ENCODE peak calls at places on chromosomes 3 and 15, in six cellular contexts. N is transverse colon, O is lower lobe of right lung, U is HepG2, W is brain microvascular endothelial cell, A is adrenal gland. D is an unnamed sample.

GRCh38 chr15:45254405-45255293 is 2.6 kb downstream of the SLC28A2 start:
- DNase-seq in N (no peak), O (no peak), U (no peak), W (peak; percentile 3), A (no peak), D (no peak)

GRCh38 chr15:94231728-94232086 is 346 bp downstream of the MCTP2 start:
- DNase-seq in N (peak; percentile 49), O (no peak), U (peak; percentile 7), W (no peak), A (no peak), D (no peak)

GRCh38 chr15:43153269-43153668 is 19.9 kb downstream of the TMEM62 start:
- DNase-seq in N (no peak), O (no peak), U (no peak), W (no peak), A (no peak), D (no peak)

GRCh38 chr3:10563396-10563795 is 58.0 kb upstream of the ATP2B2 start:
- DNase-seq in N (no peak), O (no peak), U (no peak), W (no peak), A (no peak), D (no peak)

GRCh38 chr15:89803941-89804800 is 10.5 kb downstream of the ANPEP start:
- DNase-seq in N (no peak), O (peak; percentile 42), U (no peak), W (no peak), A (no peak), D (no peak)

GRCh38 chr3:98521897-98522537 is 685 bp downstream of the CLDND1 start:
- DNase-seq in N (peak; percentile 58), O (peak; percentile 44), U (peak; percentile 32), W (peak; percentile 62), A (peak; percentile 78), D (peak; percentile 55)

GRCh38 chr15:67533873-67534272 is 8.6 kb upstream of the MAP2K5 start:
- DNase-seq in N (no peak), O (no peak), U (no peak), W (no peak), A (no peak), D (no peak)

GRCh38 chr15:49831206-49831965 is 210.5 kb downstream of the DTWD1 start:
- DNase-seq in N (no peak), O (no peak), U (no peak), W (peak; percentile 96), A (peak; percentile 51), D (no peak)

GRCh38 chr15:93088200-93088980 is 621 bp downstream of the RGMA start:
- DNase-seq in N (no peak), O (no peak), U (no peak), W (no peak), A (no peak), D (no peak)

GRCh38 chr3:160126761-160127160 is 98.5 kb upstream of the C3orf80 start:
- DNase-seq in N (no peak), O (no peak), U (no peak), W (no peak), A (no peak), D (no peak)

GRCh38 chr15:97759363-97759762 is 201.1 kb upstream of the ARRDC4 start:
- DNase-seq in N (no peak), O (no peak), U (no peak), W (peak; percentile 94), A (no peak), D (no peak)

GRCh38 chr3:45055411-45056143 is 29.5 kb downstream of the CLEC3B start:
- DNase-seq in N (no peak), O (no peak), U (peak; percentile 65), W (no peak), A (no peak), D (no peak)

GRCh38 chr3:45236964-45237363 is 10.9 kb upstream of the TMEM158 start:
- DNase-seq in N (no peak), O (no peak), U (no peak), W (no peak), A (no peak), D (no peak)

GRCh38 chr3:115627180-115628074 is 4.1 kb downstream of the GAP43 start:
- DNase-seq in N (no peak), O (no peak), U (no peak), W (no peak), A (no peak), D (no peak)

GRCh38 chr3:115626711-115627110 is 3.4 kb downstream of the GAP43 start:
- DNase-seq in N (no peak), O (no peak), U (no peak), W (no peak), A (no peak), D (no peak)

GRCh38 chr3:115624898-115625297 is 1.6 kb downstream of the GAP43 start:
- DNase-seq in N (no peak), O (no peak), U (no peak), W (no peak), A (no peak), D (no peak)

GRCh38 chr3:115624029-115624645 is 827 bp downstream of the GAP43 start:
- DNase-seq in N (no peak), O (no peak), U (no peak), W (no peak), A (no peak), D (no peak)

DNA sequence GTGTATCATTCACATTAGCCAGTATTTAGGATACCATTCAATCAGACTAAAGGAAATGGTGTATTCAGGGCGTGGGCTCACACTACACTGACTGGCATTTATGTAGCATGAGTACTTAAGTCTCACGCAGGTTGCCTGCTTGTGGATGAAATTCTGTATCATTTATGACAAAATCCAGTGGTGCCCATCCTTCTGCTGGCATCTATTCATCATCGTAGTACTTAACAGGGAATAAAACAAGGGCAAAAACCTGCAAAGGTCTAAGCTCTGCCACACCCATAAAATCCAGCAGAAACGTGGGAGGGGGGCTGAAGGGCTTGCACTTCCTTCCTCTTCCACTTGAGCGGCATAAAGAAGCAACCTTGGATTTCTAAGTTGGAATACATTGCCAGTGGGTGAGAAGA is 2.7 kb downstream of the GAP43 start:
- DNase-seq in N (no peak), O (no peak), U (no peak), W (no peak), A (no peak), D (no peak)
- TF ChIP-seq CTCF in N (no peak), O (no peak), U (no peak), W (no peak), A (no peak), D (no peak)

DNA sequence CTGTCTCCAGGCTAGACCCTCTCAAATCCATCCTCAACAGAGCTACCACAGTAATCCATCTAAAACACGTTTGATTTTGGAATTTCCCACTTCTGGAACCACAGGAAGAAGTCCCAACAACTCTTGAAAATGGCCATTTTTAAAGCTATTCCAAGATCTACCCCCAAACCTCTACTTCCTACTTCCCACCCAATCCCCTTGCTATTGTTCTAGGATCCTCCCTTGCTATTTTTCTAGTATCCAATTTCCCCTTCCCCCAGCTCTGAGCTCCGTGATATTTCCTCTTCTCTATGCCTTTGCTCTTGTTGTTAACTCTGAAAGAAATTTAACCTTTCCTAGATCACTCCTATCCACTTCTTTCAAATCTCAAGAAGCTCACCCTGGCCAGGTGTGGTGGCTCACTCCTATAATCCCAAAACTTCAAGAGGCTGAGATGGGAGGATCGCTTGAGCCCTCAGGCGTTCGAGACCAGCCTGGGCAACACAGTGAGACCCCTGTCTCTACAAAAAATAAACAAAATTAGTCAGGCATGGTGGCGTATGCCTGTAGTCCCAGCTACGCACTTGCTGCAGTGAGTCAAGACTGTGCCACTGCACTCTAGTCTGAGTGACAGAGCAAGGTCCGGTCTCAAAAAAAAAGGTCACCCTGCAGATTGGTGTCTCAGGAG is 13.0 kb downstream of the UACA start:
- DNase-seq in N (no peak), O (no peak), U (no peak), W (no peak), A (no peak), D (no peak)
- H3K36me3 ChIP-seq in N (no peaks in the 10 kb centered on the region), O (no peaks in the 10 kb centered on the region), U (no peaks in the 10 kb centered on the region), W (peaks cover 20% of the 10 kb centered on the region), A (no peaks in the 10 kb centered on the region), D (no peaks in the 10 kb centered on the region)

DNA sequence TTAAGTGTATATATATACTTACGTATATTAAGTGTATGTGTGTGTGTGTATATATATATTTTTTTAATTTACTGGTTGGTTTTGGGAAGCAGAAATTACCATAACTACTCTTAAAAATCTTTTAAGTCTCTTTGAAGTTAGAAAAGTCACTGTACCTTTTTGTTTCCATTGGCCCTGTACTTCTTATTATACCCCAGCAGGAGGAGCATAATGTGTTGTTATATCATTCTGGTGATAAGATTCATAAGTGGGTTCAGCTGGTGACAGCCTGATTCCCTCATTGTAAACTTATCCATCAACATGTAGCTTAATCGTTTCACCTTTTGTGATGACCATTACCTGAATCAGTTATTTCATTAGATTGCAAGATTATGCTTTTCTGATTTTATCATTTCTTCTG is 30.8 kb downstream of the MLH1 start:
- DNase-seq in N (no peak), O (no peak), U (no peak), W (no peak), A (no peak), D (no peak)
- TF ChIP-seq CTCF in N (peak; percentile 34), O (peak; percentile 36), U (peak; percentile 19), W (peak; percentile 37), A (peak; percentile 29), D (no peak)

GRCh38 chr3:119388577-119388976 is 74.8 kb downstream of the TMEM39A start:
- DNase-seq in N (no peak), O (no peak), U (no peak), W (no peak), A (no peak), D (no peak)
- H3K36me3 ChIP-seq in N (no peaks in the 10 kb centered on the region), O (peaks cover 95% of the 10 kb centered on the region), U (no peaks in the 10 kb centered on the region), W (peaks cover 44% of the 10 kb centered on the region), A (no peaks in the 10 kb centered on the region), D (no peaks in the 10 kb centered on the region)

D was measured in prostate gland.